ENCODE peak calls at places on chromosome 6, in seven cellular contexts. A, Y, M, O, Z, H and B are unnamed samples.

GRCh38 chr6:36751091-36751490 is 53.5 kb downstream of the RAB44 start:
- DNase-seq in Z (no peak), M (no peak), A (no peak), O (no peak), H (no peak), Y (no peak), B (peak; percentile 63)

GRCh38 chr6:4466769-4467480 is 309.3 kb upstream of the CDYL start:
- DNase-seq in Y (no peak), O (peak; percentile 10), H (no peak), M (no peak), A (no peak), Z (no peak), B (peak; percentile 32)

GRCh38 chr6:121653624-121654008 is 218.2 kb downstream of the GJA1 start:
- DNase-seq in H (no peak), O (no peak), A (no peak), Z (no peak), Y (no peak), M (no peak), B (no peak)

GRCh38 chr6:97240222-97240621 is 42.8 kb downstream of the MMS22L start:
- DNase-seq in O (peak; percentile 63), H (no peak), Z (no peak), M (no peak), Y (no peak), A (peak; percentile 23), B (peak; percentile 86)

GRCh38 chr6:6905961-6906518 is 201.7 kb upstream of the RREB1 start:
- DNase-seq in M (no peak), O (no peak), A (no peak), Z (no peak), H (no peak), Y (peak; percentile 19), B (no peak)

GRCh38 chr6:26118999-26119398 is 31.8 kb downstream of the HFE start:
- DNase-seq in O (no peak), Z (no peak), Y (no peak), A (peak; percentile 86), M (no peak), H (no peak), B (no peak)

GRCh38 chr6:53944538-53944937 is 149.7 kb downstream of the LRRC1 start:
- DNase-seq in O (no peak), M (no peak), A (no peak), H (no peak), Z (no peak), Y (no peak), B (no peak)

GRCh38 chr6:25006565-25007001 is 70.8 kb upstream of the RIPOR2 start:
- DNase-seq in H (no peak), Y (peak; percentile 87), Z (no peak), A (no peak), O (peak; percentile 49), M (peak; percentile 77), B (no peak)

GRCh38 chr6:20483902-20484497 is 50.3 kb upstream of the CDKAL1 start:
- DNase-seq in Z (no peak), A (no peak), Y (no peak), M (no peak), O (no peak), H (no peak), B (no peak)

GRCh38 chr6:37668251-37668650 is 29.4 kb downstream of the MDGA1 start:
- DNase-seq in Y (no peak), H (no peak), O (peak; percentile 29), M (no peak), A (no peak), Z (no peak), B (peak; percentile 76)

GRCh38 chr6:75205776-75206334 is at the start of gene COL12A1:
- DNase-seq in M (peak; percentile 25), H (peak; percentile 73), O (peak; percentile 90), Z (no peak), A (peak; percentile 72), Y (peak; percentile 81), B (peak; percentile 99)

GRCh38 chr6:107491791-107492674 is 2.1 kb downstream of the SOBP start:
- DNase-seq in H (no peak), Z (no peak), O (no peak), A (no peak), M (no peak), Y (no peak), B (peak; percentile 29)

GRCh38 chr6:27081188-27081587 is 166.3 kb upstream of the PRSS16 start:
- DNase-seq in Y (no peak), H (no peak), O (no peak), M (no peak), Z (no peak), A (no peak), B (no peak)

GRCh38 chr6:52994031-52994788 is 874 bp downstream of the GSTA4 start:
- DNase-seq in H (peak; percentile 19), Z (no peak), A (no peak), O (peak; percentile 20), M (no peak), Y (no peak), B (peak; percentile 71)

GRCh38 chr6:53718597-53719460 is 53.3 kb upstream of the KLHL31 start:
- DNase-seq in Y (no peak), M (peak; percentile 40), A (peak; percentile 37), O (peak; percentile 59), H (peak; percentile 28), Z (no peak), B (peak; percentile 79)

GRCh38 chr6:109580519-109580918 is 97.5 kb upstream of the ZBTB24 start:
- DNase-seq in H (no peak), Z (no peak), Y (no peak), A (no peak), O (no peak), M (no peak), B (peak; percentile 39)

GRCh38 chr6:130457605-130458004 is 91.8 kb downstream of the TMEM200A start:
- DNase-seq in Y (no peak), M (no peak), O (no peak), A (no peak), H (no peak), Z (no peak), B (no peak)

GRCh38 chr6:166544294-166544605 is 42.2 kb downstream of the RAMACL start:
- DNase-seq in H (no peak), Z (no peak), O (no peak), M (no peak), A (no peak), Y (peak; percentile 44), B (no peak)

GRCh38 chr6:134814076-134814709 is 135.7 kb downstream of the ALDH8A1 start:
- DNase-seq in Z (no peak), Y (no peak), O (peak; percentile 12), H (no peak), M (no peak), A (peak; percentile 22), B (peak; percentile 94)

GRCh38 chr6:169962604-169963469 is 211.4 kb downstream of the ERMARD start:
- DNase-seq in H (no peak), Y (peak; percentile 71), O (no peak), M (no peak), A (no peak), Z (no peak), B (no peak)

GRCh38 chr6:79538481-79538971 is 1.3 kb upstream of the LCA5 start:
- DNase-seq in O (peak; percentile 7), Y (no peak), M (no peak), A (no peak), Z (no peak), H (no peak), B (peak; percentile 32)

GRCh38 chr6:134519456-134519855 is 201.5 kb upstream of the SGK1 start:
- DNase-seq in O (no peak), Y (peak; percentile 84), M (peak; percentile 68), Z (peak; percentile 20), A (no peak), H (no peak), B (no peak)

GRCh38 chr6:118317581-118318563 is 230.2 kb upstream of the PLN start:
- DNase-seq in Y (no peak), A (no peak), H (no peak), Z (no peak), O (no peak), M (no peak), B (no peak)

GRCh38 chr6:119446623-119447008 is 97.1 kb upstream of the MAN1A1 start:
- DNase-seq in O (no peak), Y (no peak), M (no peak), H (no peak), Z (no peak), A (no peak), B (no peak)

GRCh38 chr6:75458895-75459294 is 34.7 kb downstream of the FILIP1 start:
- DNase-seq in Z (no peak), H (no peak), A (no peak), M (no peak), O (no peak), Y (no peak), B (no peak)

GRCh38 chr6:109816452-109817374 is 125.6 kb downstream of the FIG4 start:
- DNase-seq in Z (no peak), M (no peak), A (no peak), O (no peak), Y (no peak), H (no peak), B (no peak)